ENCODE peak calls at places on chromosomes 12 and 14, in five cellular contexts. One of them, this sample, is unnamed.
A peak's percentile ranks its signal among the peaks of the same experiment; 100 is the strongest.

GRCh38 chr12:58496411-58496810 is 423.9 kb downstream of the LRIG3 start:
- DNase-seq in ELF-1: no peak
- DNase-seq in memory B cell: no peak
- DNase-seq in upper lobe of left lung: no peak
- DNase-seq in fibroblast of pulmonary artery: peak; percentile 31
- DNase-seq in this sample: no peak

GRCh38 chr12:63206908-63207307 is 55.9 kb upstream of the AVPR1A start:
- DNase-seq in memory B cell: no peak
- DNase-seq in upper lobe of left lung: no peak
- DNase-seq in fibroblast of pulmonary artery: no peak
- DNase-seq in ELF-1: no peak
- DNase-seq in this sample: peak; percentile 50

GRCh38 chr12:55842681-55843429 is at the start of gene MMP19:
- DNase-seq in memory B cell: no peak
- DNase-seq in fibroblast of pulmonary artery: peak; percentile 89
- DNase-seq in ELF-1: peak; percentile 76
- DNase-seq in upper lobe of left lung: peak; percentile 40
- DNase-seq in this sample: peak; percentile 88

GRCh38 chr12:103495158-103495782 is 498 bp downstream of the C12orf42 start:
- DNase-seq in memory B cell: peak; percentile 73
- DNase-seq in ELF-1: peak; percentile 63
- DNase-seq in fibroblast of pulmonary artery: no peak
- DNase-seq in upper lobe of left lung: peak; percentile 92
- DNase-seq in this sample: no peak

GRCh38 chr12:129696952-129697351 is 206.9 kb downstream of the TMEM132D start:
- DNase-seq in fibroblast of pulmonary artery: peak; percentile 0
- DNase-seq in ELF-1: no peak
- DNase-seq in memory B cell: no peak
- DNase-seq in upper lobe of left lung: no peak
- DNase-seq in this sample: no peak

GRCh38 chr12:69415471-69416275 is 54.5 kb upstream of the FRS2 start:
- DNase-seq in memory B cell: no peak
- DNase-seq in ELF-1: peak; percentile 79
- DNase-seq in fibroblast of pulmonary artery: peak; percentile 96
- DNase-seq in upper lobe of left lung: no peak
- DNase-seq in this sample: peak; percentile 95

GRCh38 chr12:115000038-115000437 is 316.1 kb upstream of the TBX3 start:
- DNase-seq in memory B cell: no peak
- DNase-seq in fibroblast of pulmonary artery: peak; percentile 75
- DNase-seq in ELF-1: peak; percentile 56
- DNase-seq in upper lobe of left lung: no peak
- DNase-seq in this sample: peak; percentile 23

GRCh38 chr12:101694297-101694848 is 3.1 kb upstream of the CHPT1 start:
- DNase-seq in memory B cell: no peak
- DNase-seq in ELF-1: no peak
- DNase-seq in upper lobe of left lung: no peak
- DNase-seq in fibroblast of pulmonary artery: no peak
- DNase-seq in this sample: peak; percentile 22

GRCh38 chr14:75989134-75989533 is 3.6 kb downstream of the IFT43 start:
- DNase-seq in ELF-1: no peak
- DNase-seq in memory B cell: no peak
- DNase-seq in upper lobe of left lung: no peak
- DNase-seq in fibroblast of pulmonary artery: peak; percentile 94
- DNase-seq in this sample: peak; percentile 95

GRCh38 chr12:79655036-79655435 is 35.7 kb downstream of the PAWR start:
- DNase-seq in fibroblast of pulmonary artery: no peak
- DNase-seq in memory B cell: no peak
- DNase-seq in upper lobe of left lung: no peak
- DNase-seq in ELF-1: peak; percentile 59
- DNase-seq in this sample: no peak

GRCh38 chr12:80314741-80315140 is 129.3 kb upstream of the PTPRQ start:
- DNase-seq in upper lobe of left lung: no peak
- DNase-seq in fibroblast of pulmonary artery: no peak
- DNase-seq in ELF-1: no peak
- DNase-seq in memory B cell: no peak
- DNase-seq in this sample: no peak

GRCh38 chr14:48731260-48731659 is 854.9 kb downstream of the RPS29 start:
- DNase-seq in upper lobe of left lung: no peak
- DNase-seq in fibroblast of pulmonary artery: no peak
- DNase-seq in memory B cell: no peak
- DNase-seq in ELF-1: no peak
- DNase-seq in this sample: no peak

GRCh38 chr14:99231181-99231849 is 40.7 kb downstream of the BCL11B start:
- DNase-seq in fibroblast of pulmonary artery: no peak
- DNase-seq in memory B cell: no peak
- DNase-seq in upper lobe of left lung: peak; percentile 85
- DNase-seq in ELF-1: no peak
- DNase-seq in this sample: no peak

GRCh38 chr12:19739195-19739776 is 300.0 kb downstream of the AEBP2 start:
- DNase-seq in fibroblast of pulmonary artery: peak; percentile 90
- DNase-seq in ELF-1: no peak
- DNase-seq in upper lobe of left lung: no peak
- DNase-seq in memory B cell: no peak
- DNase-seq in this sample: peak; percentile 73

GRCh38 chr14:75831455-75831854 is 150.3 kb downstream of the TGFB3 start:
- DNase-seq in ELF-1: no peak
- DNase-seq in upper lobe of left lung: peak; percentile 39
- DNase-seq in memory B cell: no peak
- DNase-seq in fibroblast of pulmonary artery: peak; percentile 70
- DNase-seq in this sample: peak; percentile 95

GRCh38 chr12:65899289-65899688 is 75.0 kb downstream of the HMGA2 start:
- DNase-seq in fibroblast of pulmonary artery: peak; percentile 63
- DNase-seq in ELF-1: no peak
- DNase-seq in upper lobe of left lung: no peak
- DNase-seq in memory B cell: no peak
- DNase-seq in this sample: no peak

GRCh38 chr12:95943231-95943842 is at the start of gene AMDHD1:
- DNase-seq in upper lobe of left lung: peak; percentile 93
- DNase-seq in fibroblast of pulmonary artery: peak; percentile 40
- DNase-seq in ELF-1: peak; percentile 71
- DNase-seq in memory B cell: peak; percentile 60
- DNase-seq in this sample: peak; percentile 36

GRCh38 chr14:23009939-23010718 is at the start of gene C14orf93:
- DNase-seq in ELF-1: peak; percentile 79
- DNase-seq in fibroblast of pulmonary artery: peak; percentile 59
- DNase-seq in memory B cell: peak; percentile 68
- DNase-seq in upper lobe of left lung: peak; percentile 97
- DNase-seq in this sample: peak; percentile 44

GRCh38 chr14:65949711-65950516 is 536.3 kb upstream of the CCDC196 start:
- DNase-seq in ELF-1: no peak
- DNase-seq in memory B cell: no peak
- DNase-seq in upper lobe of left lung: no peak
- DNase-seq in fibroblast of pulmonary artery: peak; percentile 36
- DNase-seq in this sample: peak; percentile 35

GRCh38 chr12:64181504-64182291 is 40.4 kb downstream of the KICS2 start:
- DNase-seq in fibroblast of pulmonary artery: peak; percentile 94
- DNase-seq in ELF-1: peak; percentile 40
- DNase-seq in memory B cell: no peak
- DNase-seq in upper lobe of left lung: no peak
- DNase-seq in this sample: peak; percentile 99

GRCh38 chr12:68406134-68406576 is 74.0 kb upstream of the MDM1 start:
- DNase-seq in ELF-1: peak; percentile 24
- DNase-seq in memory B cell: no peak
- DNase-seq in fibroblast of pulmonary artery: peak; percentile 99
- DNase-seq in upper lobe of left lung: peak; percentile 91
- DNase-seq in this sample: peak; percentile 89

GRCh38 chr14:63996575-63997220 is 143.9 kb downstream of the SYNE2 start:
- DNase-seq in ELF-1: no peak
- DNase-seq in memory B cell: no peak
- DNase-seq in fibroblast of pulmonary artery: peak; percentile 40
- DNase-seq in upper lobe of left lung: no peak
- DNase-seq in this sample: no peak

GRCh38 chr12:124344526-124344925 is 49.6 kb downstream of the RFLNA start:
- DNase-seq in fibroblast of pulmonary artery: no peak
- DNase-seq in ELF-1: no peak
- DNase-seq in memory B cell: no peak
- DNase-seq in upper lobe of left lung: peak; percentile 82
- DNase-seq in this sample: no peak

GRCh38 chr14:69953266-69953905 is 74.2 kb downstream of the SMOC1 start:
- DNase-seq in upper lobe of left lung: no peak
- DNase-seq in fibroblast of pulmonary artery: no peak
- DNase-seq in memory B cell: no peak
- DNase-seq in ELF-1: no peak
- DNase-seq in this sample: no peak

GRCh38 chr12:65536876-65537661 is 258.6 kb downstream of the MSRB3 start:
- DNase-seq in fibroblast of pulmonary artery: peak; percentile 100
- DNase-seq in memory B cell: no peak
- DNase-seq in ELF-1: peak; percentile 42
- DNase-seq in upper lobe of left lung: no peak
- DNase-seq in this sample: peak; percentile 100

GRCh38 chr14:79483472-79483871 is 727.8 kb downstream of the DIO2 start:
- DNase-seq in ELF-1: no peak
- DNase-seq in upper lobe of left lung: no peak
- DNase-seq in fibroblast of pulmonary artery: peak; percentile 26
- DNase-seq in memory B cell: no peak
- DNase-seq in this sample: peak; percentile 76

GRCh38 chr12:92561543-92561899 is 141.3 kb upstream of the PLEKHG7 start:
- DNase-seq in upper lobe of left lung: no peak
- DNase-seq in fibroblast of pulmonary artery: peak; percentile 92
- DNase-seq in memory B cell: no peak
- DNase-seq in ELF-1: no peak
- DNase-seq in this sample: peak; percentile 92

GRCh38 chr12:57162541-57163125 is 15.2 kb upstream of the LRP1-AS start:
- DNase-seq in upper lobe of left lung: no peak
- DNase-seq in ELF-1: no peak
- DNase-seq in fibroblast of pulmonary artery: no peak
- DNase-seq in memory B cell: no peak
- DNase-seq in this sample: no peak

GRCh38 chr14:75725481-75725880 is 64.4 kb downstream of the TTLL5 start:
- DNase-seq in ELF-1: no peak
- DNase-seq in memory B cell: no peak
- DNase-seq in fibroblast of pulmonary artery: peak; percentile 34
- DNase-seq in upper lobe of left lung: no peak
- DNase-seq in this sample: peak; percentile 59

GRCh38 chr12:123607756-123608155 is 5.9 kb downstream of the DDX55 start:
- DNase-seq in ELF-1: no peak
- DNase-seq in fibroblast of pulmonary artery: no peak
- DNase-seq in upper lobe of left lung: no peak
- DNase-seq in memory B cell: no peak
- DNase-seq in this sample: no peak

GRCh38 chr12:90024261-90024660 is 315.6 kb upstream of the ATP2B1 start:
- DNase-seq in memory B cell: no peak
- DNase-seq in ELF-1: no peak
- DNase-seq in fibroblast of pulmonary artery: peak; percentile 13
- DNase-seq in upper lobe of left lung: no peak
- DNase-seq in this sample: no peak

GRCh38 chr14:52700701-52701172 is 5.4 kb upstream of the ERO1A start:
- DNase-seq in ELF-1: no peak
- DNase-seq in memory B cell: no peak
- DNase-seq in upper lobe of left lung: no peak
- DNase-seq in fibroblast of pulmonary artery: peak; percentile 66
- DNase-seq in this sample: peak; percentile 9

GRCh38 chr14:61471297-61471980 is 150.1 kb downstream of the PRKCH start:
- DNase-seq in memory B cell: no peak
- DNase-seq in upper lobe of left lung: no peak
- DNase-seq in ELF-1: no peak
- DNase-seq in fibroblast of pulmonary artery: peak; percentile 57
- DNase-seq in this sample: peak; percentile 39

GRCh38 chr12:13379531-13379930 is 183.0 kb downstream of the EMP1 start:
- DNase-seq in memory B cell: no peak
- DNase-seq in fibroblast of pulmonary artery: no peak
- DNase-seq in upper lobe of left lung: no peak
- DNase-seq in ELF-1: no peak
- DNase-seq in this sample: no peak

GRCh38 chr14:34064349-34064748 is 113.5 kb upstream of the EGLN3 start:
- DNase-seq in memory B cell: no peak
- DNase-seq in ELF-1: no peak
- DNase-seq in upper lobe of left lung: no peak
- DNase-seq in fibroblast of pulmonary artery: peak; percentile 69
- DNase-seq in this sample: peak; percentile 93

GRCh38 chr12:89731614-89732013 is 23.0 kb upstream of the ATP2B1 start:
- DNase-seq in ELF-1: no peak
- DNase-seq in upper lobe of left lung: no peak
- DNase-seq in fibroblast of pulmonary artery: peak; percentile 87
- DNase-seq in memory B cell: no peak
- DNase-seq in this sample: peak; percentile 92

GRCh38 chr12:128844031-128844635 is 9.1 kb upstream of the GLT1D1 start:
- DNase-seq in upper lobe of left lung: no peak
- DNase-seq in memory B cell: no peak
- DNase-seq in ELF-1: peak; percentile 63
- DNase-seq in fibroblast of pulmonary artery: no peak
- DNase-seq in this sample: no peak

GRCh38 chr14:33589334-33589733 is 361.5 kb downstream of the EGLN3 start:
- DNase-seq in memory B cell: no peak
- DNase-seq in fibroblast of pulmonary artery: peak; percentile 89
- DNase-seq in ELF-1: no peak
- DNase-seq in upper lobe of left lung: no peak
- DNase-seq in this sample: peak; percentile 97

GRCh38 chr12:122322501-122322900 is 56.2 kb upstream of the VPS33A start:
- DNase-seq in memory B cell: no peak
- DNase-seq in upper lobe of left lung: no peak
- DNase-seq in fibroblast of pulmonary artery: peak; percentile 48
- DNase-seq in ELF-1: no peak
- DNase-seq in this sample: peak; percentile 25